ENCODE peak calls at places on chromosomes 13 and 19, in nine cellular contexts. I is ovary, K is tibial nerve, J is GM12878, B is heart left ventricle, L is right lobe of liver, M is lower leg skin, E is breast epithelium, S is body of pancreas. N is an unnamed sample.

GRCh38 chr13:46698910-46699460 is 98.0 kb downstream of the ESD start:
- DNase-seq in I (no peak), K (no peak), J (no peak), B (no peak), L (no peak), M (no peak), E (no peak), S (no peak), N (no peak)

GRCh38 chr19:38196948-38197656 is 26.9 kb downstream of the DPF1 start:
- DNase-seq in I (no peak), K (no peak), J (no peak), B (no peak), L (no peak), M (no peak), E (no peak), S (no peak), N (no peak)

GRCh38 chr19:10027158-10027997 is 14.1 kb downstream of the RDH8 start:
- DNase-seq in I (peak; percentile 98), K (peak; percentile 87), J (peak; percentile 28), B (peak; percentile 97), L (peak; percentile 98), M (peak; percentile 88), E (peak; percentile 97), S (peak; percentile 98), N (peak; percentile 93)

GRCh38 chr13:20407759-20408158 is 117.9 kb downstream of the CRYL1 start:
- DNase-seq in I (no peak), K (no peak), J (no peak), B (no peak), L (no peak), M (no peak), E (no peak), S (no peak), N (no peak)

GRCh38 chr13:28819046-28819747 is 942 bp upstream of the MTUS2 start:
- DNase-seq in I (no peak), K (no peak), J (no peak), B (no peak), L (no peak), M (no peak), E (no peak), S (peak; percentile 16), N (peak; percentile 39)

GRCh38 chr19:6374179-6374709 is 1.5 kb downstream of the PSPN start:
- DNase-seq in I (peak; percentile 64), K (no peak), J (no peak), B (no peak), L (peak; percentile 59), M (no peak), E (no peak), S (no peak), N (no peak)

GRCh38 chr13:82672248-82672647 is 1210.0 kb downstream of the SLITRK1 start:
- DNase-seq in I (no peak), K (no peak), J (no peak), B (no peak), L (no peak), M (no peak), E (no peak), S (no peak), N (no peak)

GRCh38 chr13:24279267-24279666 is 30.1 kb upstream of the C1QTNF9 start:
- DNase-seq in I (no peak), K (no peak), J (no peak), B (no peak), L (no peak), M (no peak), E (no peak), S (no peak), N (no peak)

GRCh38 chr13:100197116-100197515 is 108.2 kb downstream of the PCCA start:
- DNase-seq in I (no peak), K (no peak), J (no peak), B (no peak), L (no peak), M (no peak), E (no peak), S (no peak), N (no peak)

GRCh38 chr13:76944457-76944856 is 3.9 kb upstream of the ACOD1 start:
- DNase-seq in I (no peak), K (peak; percentile 29), J (no peak), B (no peak), L (no peak), M (no peak), E (no peak), S (no peak), N (peak; percentile 73)

GRCh38 chr19:50434525-50434924 is 1.8 kb downstream of the MYBPC2 start:
- DNase-seq in I (no peak), K (no peak), J (no peak), B (no peak), L (no peak), M (no peak), E (no peak), S (no peak), N (no peak)

GRCh38 chr19:27974082-27974513 is 1238.9 kb downstream of the UQCRFS1 start:
- DNase-seq in I (no peak), K (no peak), J (peak; percentile 25), B (no peak), L (no peak), M (no peak), E (no peak), S (peak; percentile 57), N (peak; percentile 25)

GRCh38 chr13:99765869-99766268 is 205.7 kb downstream of the ZIC5 start:
- DNase-seq in I (no peak), K (no peak), J (no peak), B (no peak), L (no peak), M (no peak), E (no peak), S (no peak), N (no peak)

GRCh38 chr19:53882391-53883050 is 524 bp downstream of the PRKCG start:
- DNase-seq in I (no peak), K (no peak), J (no peak), B (no peak), L (no peak), M (no peak), E (no peak), S (no peak), N (no peak)

GRCh38 chr13:35714588-35714987 is 238.1 kb upstream of the MAB21L1 start:
- DNase-seq in I (no peak), K (no peak), J (no peak), B (peak; percentile 79), L (no peak), M (no peak), E (no peak), S (no peak), N (no peak)

GRCh38 chr13:73074101-73074500 is 15.3 kb downstream of the KLF5 start:
- DNase-seq in I (no peak), K (no peak), J (no peak), B (no peak), L (no peak), M (no peak), E (no peak), S (no peak), N (peak; percentile 12)

GRCh38 chr13:98033277-98034247 is 80.1 kb downstream of the IPO5 start:
- DNase-seq in I (no peak), K (peak; percentile 20), J (no peak), B (no peak), L (peak; percentile 52), M (no peak), E (no peak), S (peak; percentile 32), N (peak; percentile 35)

GRCh38 chr13:73075546-73075945 is 16.7 kb downstream of the KLF5 start:
- DNase-seq in I (no peak), K (no peak), J (no peak), B (no peak), L (no peak), M (no peak), E (no peak), S (peak; percentile 28), N (no peak)

GRCh38 chr13:38803566-38803965 is 116.7 kb downstream of the FREM2 start:
- DNase-seq in I (no peak), K (no peak), J (no peak), B (no peak), L (no peak), M (no peak), E (no peak), S (no peak), N (no peak)

GRCh38 chr19:746956-747355 is 4.0 kb upstream of the MISP start:
- DNase-seq in I (no peak), K (no peak), J (no peak), B (no peak), L (no peak), M (no peak), E (no peak), S (no peak), N (no peak)

GRCh38 chr13:49219647-49220034 is 497 bp upstream of the MLNR start:
- DNase-seq in I (no peak), K (no peak), J (no peak), B (no peak), L (no peak), M (no peak), E (no peak), S (no peak), N (no peak)
- H3K4me3 ChIP-seq in I (peak overlapping the region; percentile 30), K (peak overlapping the region; percentile 56), J (no peak overlapping the region), B (no peak overlapping the region), L (peak overlapping the region; percentile 9), M (peak overlapping the region; percentile 7), E (peak overlapping the region; percentile 77), S (no peak overlapping the region), N (no peak overlapping the region)

DNA sequence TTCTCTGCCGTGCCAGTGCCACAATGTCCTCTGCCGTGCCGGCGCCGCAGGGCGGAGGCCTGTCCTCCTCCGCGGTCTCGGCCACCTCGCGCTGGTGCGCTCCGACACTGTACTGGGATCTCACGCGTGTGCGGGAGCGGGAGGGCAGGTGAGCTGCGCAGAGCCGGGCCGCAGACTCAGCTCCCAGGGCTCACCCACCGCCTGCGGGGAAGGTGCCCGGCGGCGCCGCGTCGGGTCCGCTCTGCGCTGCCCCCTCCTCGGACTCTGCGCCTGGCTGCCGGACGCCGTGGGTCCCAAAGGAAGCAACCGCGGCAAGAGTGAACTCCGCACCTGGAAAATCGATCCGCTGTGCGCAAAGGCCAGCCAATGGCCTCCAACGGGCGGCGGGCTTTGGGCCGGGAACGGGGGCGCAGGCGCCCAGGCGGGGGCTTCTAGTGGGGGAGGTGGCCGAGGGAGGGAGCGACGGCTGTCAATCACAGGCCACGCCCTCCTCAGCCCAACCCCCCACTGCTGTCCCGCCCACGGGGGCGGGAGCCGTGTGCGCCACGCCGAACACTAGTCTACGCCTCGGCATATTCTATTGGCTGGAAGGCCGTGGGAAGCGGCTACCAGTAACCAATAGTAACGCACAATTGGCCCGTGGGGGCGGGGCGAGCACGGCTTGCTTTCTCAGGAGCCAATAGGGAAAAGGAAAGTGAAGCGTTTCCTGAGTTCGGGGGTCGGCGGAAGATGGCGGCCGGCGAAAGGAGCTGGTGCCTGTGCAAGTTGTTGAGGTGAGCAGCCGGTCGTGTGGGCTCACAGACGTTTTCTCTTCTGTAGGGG is at the start of gene ALG11:
- DNase-seq in I (peak; percentile 100), K (peak; percentile 99), J (peak; percentile 94), B (peak; percentile 100), L (peak; percentile 100), M (peak; percentile 99), E (peak; percentile 99), S (peak; percentile 100), N (peak; percentile 99)
- TF ChIP-seq POLR2A in I (peak; percentile 28), K (no peak), J (peak; percentile 92), B (peak; percentile 30), L (peak; percentile 90), M (no peak), E (no peak), S (peak; percentile 14), N (peak; percentile 83)

GRCh38 chr19:1856345-1856697 is 7.1 kb downstream of the KLF16 start:
- DNase-seq in I (no peak), K (no peak), J (no peak), B (no peak), L (no peak), M (no peak), E (no peak), S (no peak), N (peak; percentile 64)
- H3K4me3 ChIP-seq in I (peak overlapping the region; percentile 16), K (peak overlapping the region; percentile 58), J (peak overlapping the region; percentile 82), B (peak overlapping the region; percentile 44), L (peak overlapping the region; percentile 34), M (peak overlapping the region; percentile 4), E (peak overlapping the region; percentile 78), S (no peak overlapping the region), N (peak overlapping the region; percentile 69)

GRCh38 chr19:39996811-39997594 is at the start of gene ZNF546:
- DNase-seq in I (peak; percentile 90), K (peak; percentile 91), J (peak; percentile 82), B (peak; percentile 96), L (peak; percentile 94), M (peak; percentile 91), E (peak; percentile 82), S (peak; percentile 91), N (peak; percentile 87)
- TF ChIP-seq POLR2A in I (peak; percentile 87), K (peak; percentile 78), J (peak; percentile 98), B (peak; percentile 94), L (peak; percentile 92), M (no peak), E (peak; percentile 85), S (peak; percentile 47), N (peak; percentile 68)

N was measured in NB4.